ENCODE peak calls at places on chromosomes 13 and 19, in four cellular contexts. O, C, H and N are unnamed samples.

GRCh38 chr19:39582442-39582841 is 19.9 kb upstream of the LGALS13 start:
- DNase-seq in O (no peak), C (no peak), H (no peak), N (no peak)

GRCh38 chr13:112519517-112520060 is 68.4 kb downstream of the TUBGCP3 start:
- DNase-seq in O (no peak), C (no peak), H (no peak), N (no peak)

GRCh38 chr13:28499579-28499978 is 4.7 kb upstream of the FLT1 start:
- DNase-seq in O (no peak), C (no peak), H (no peak), N (no peak)

GRCh38 chr19:13483215-13483614 is 23.1 kb downstream of the CACNA1A start:
- DNase-seq in O (no peak), C (no peak), H (no peak), N (no peak)

GRCh38 chr19:17938092-17938845 is 5.5 kb downstream of the CCDC124 start:
- DNase-seq in O (peak; percentile 76), C (no peak), H (peak; percentile 83), N (peak; percentile 79)

GRCh38 chr13:113862766-113863510 is 938 bp downstream of the GAS6 start:
- DNase-seq in O (no peak), C (no peak), H (peak; percentile 77), N (peak; percentile 72)

GRCh38 chr13:65240773-65241172 is 1989.4 kb downstream of the PCDH9 start:
- DNase-seq in O (no peak), C (no peak), H (no peak), N (no peak)

GRCh38 chr13:35489050-35489449 is 12.6 kb upstream of the MAB21L1 start:
- DNase-seq in O (no peak), C (no peak), H (no peak), N (no peak)

GRCh38 chr13:111492341-111492945 is 172.0 kb downstream of the TEX29 start:
- DNase-seq in O (no peak), C (no peak), H (peak; percentile 23), N (no peak)

GRCh38 chr19:45613926-45614725 is 12.1 kb upstream of the GPR4 start:
- DNase-seq in O (no peak), C (no peak), H (peak; percentile 31), N (no peak)

GRCh38 chr19:4976412-4977298 is 7.7 kb downstream of the KDM4B start:
- DNase-seq in O (peak; percentile 85), C (no peak), H (peak; percentile 53), N (peak; percentile 88)

GRCh38 chr13:55563267-55563666 is 1577.5 kb upstream of the PRR20A start:
- DNase-seq in O (no peak), C (no peak), H (no peak), N (no peak)

GRCh38 chr19:20238025-20238623 is 71.1 kb downstream of the ZNF486 start:
- DNase-seq in O (peak; percentile 92), C (peak; percentile 78), H (peak; percentile 94), N (peak; percentile 90)

GRCh38 chr19:30631035-30631375 is 258.8 kb downstream of the ZNF536 start:
- DNase-seq in O (no peak), C (no peak), H (no peak), N (no peak)

GRCh38 chr19:42942187-42942789 is 5.3 kb upstream of the PSG7 start:
- DNase-seq in O (no peak), C (no peak), H (no peak), N (no peak)

GRCh38 chr19:42076375-42076944 is 494 bp downstream of the ZNF574 start:
- DNase-seq in O (peak; percentile 33), C (no peak), H (no peak), N (no peak)

GRCh38 chr19:48194041-48194871 is 23.8 kb downstream of the ZSWIM9 start:
- DNase-seq in O (no peak), C (no peak), H (no peak), N (no peak)

DNA sequence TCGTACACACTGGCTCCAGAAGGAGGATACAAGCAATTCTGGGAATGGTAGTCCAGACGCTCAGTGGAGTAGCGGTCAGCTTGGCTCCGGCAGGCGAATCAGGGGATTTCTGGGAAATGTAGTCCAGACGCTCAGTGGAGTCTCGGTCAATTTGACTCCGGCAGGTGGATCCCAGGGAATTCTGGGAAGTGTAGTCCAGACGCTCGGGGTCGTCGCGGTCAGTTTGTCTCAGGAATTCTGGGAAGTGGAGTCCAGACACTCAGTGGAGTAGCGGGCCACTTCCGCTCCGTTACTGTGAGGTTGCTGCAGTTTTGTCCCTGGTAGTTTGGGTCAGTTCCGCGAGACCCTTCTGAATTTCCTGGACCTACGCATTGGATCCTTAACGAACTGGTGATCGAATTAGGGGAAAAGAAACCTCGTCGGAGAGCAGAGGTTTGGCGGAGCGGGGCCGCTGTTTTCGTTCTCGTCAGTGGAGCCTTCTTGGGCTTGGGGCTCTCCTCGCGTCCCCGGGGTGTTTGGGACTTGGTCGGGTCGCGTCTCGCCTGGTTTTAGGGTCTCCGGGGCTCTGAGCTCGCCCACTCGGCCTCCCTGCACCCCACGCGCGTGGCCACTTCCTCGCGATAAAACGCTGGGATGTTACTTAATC is at the start of gene ZNF225:
- DNase-seq in O (peak; percentile 94), C (peak; percentile 97), H (peak; percentile 95), N (peak; percentile 96)
- TF ChIP-seq EP300 in O (peak; percentile 91), C (no peak), H (no peak), N (no peak)

GRCh38 chr13:51998723-51999471 is 12.4 kb downstream of the ATP7B start:
- DNase-seq in O (no peak), C (no peak), H (no peak), N (no peak)

GRCh38 chr13:51999525-51999924 is 11.7 kb downstream of the ATP7B start:
- DNase-seq in O (no peak), C (no peak), H (peak; percentile 85), N (no peak)

GRCh38 chr13:52002361-52002760 is 8.9 kb downstream of the ATP7B start:
- DNase-seq in O (no peak), C (no peak), H (no peak), N (no peak)

GRCh38 chr13:52003551-52003950 is 7.7 kb downstream of the ATP7B start:
- DNase-seq in O (no peak), C (no peak), H (no peak), N (no peak)

DNA sequence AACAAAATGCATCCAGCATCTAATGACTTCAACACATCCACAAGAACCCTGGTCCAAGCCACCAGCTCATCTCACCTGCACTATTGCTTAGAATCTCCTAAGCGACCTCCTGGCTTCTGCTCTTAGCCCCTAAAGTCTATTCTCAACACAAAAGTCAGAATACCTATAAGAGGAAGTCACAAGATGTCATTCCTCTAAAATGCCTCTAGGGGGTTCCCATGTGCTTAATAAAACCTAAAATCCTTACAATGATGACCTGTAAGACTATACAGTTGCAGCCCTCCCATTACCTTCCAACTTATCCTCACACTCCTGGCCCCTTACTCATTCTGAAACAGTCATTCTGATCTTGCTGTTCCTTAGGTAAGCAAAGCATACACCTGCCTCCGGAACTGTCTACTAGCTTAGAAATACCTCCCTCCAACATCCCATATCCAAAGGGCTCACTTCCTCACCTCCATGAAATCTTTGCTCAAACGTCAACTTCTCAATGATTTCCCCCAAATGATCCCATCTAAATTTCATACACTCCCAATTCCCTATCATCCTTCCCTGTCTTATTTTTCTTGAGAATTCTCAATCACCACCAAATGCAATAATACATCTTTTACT is 10.0 kb downstream of the ATP7B start:
- DNase-seq in O (no peak), C (no peak), H (no peak), N (no peak)
- H3K27ac ChIP-seq in O (no peak overlapping the region), C (no peak overlapping the region), H (no peak overlapping the region), N (no peak overlapping the region)

GRCh38 chr13:42486711-42487198 is 87.2 kb upstream of the TNFSF11 start:
- DNase-seq in O (no peak), C (no peak), H (no peak), N (no peak)
- TF ChIP-seq EP300 in O (no peak), C (no peak), H (no peak), N (no peak)

GRCh38 chr19:37899453-37899852 is 6.9 kb downstream of the WDR87 start:
- DNase-seq in O (no peak), C (no peak), H (no peak), N (no peak)
- H3K27ac ChIP-seq in O (no peak overlapping the region), C (no peak overlapping the region), H (no peak overlapping the region), N (no peak overlapping the region)

DNA sequence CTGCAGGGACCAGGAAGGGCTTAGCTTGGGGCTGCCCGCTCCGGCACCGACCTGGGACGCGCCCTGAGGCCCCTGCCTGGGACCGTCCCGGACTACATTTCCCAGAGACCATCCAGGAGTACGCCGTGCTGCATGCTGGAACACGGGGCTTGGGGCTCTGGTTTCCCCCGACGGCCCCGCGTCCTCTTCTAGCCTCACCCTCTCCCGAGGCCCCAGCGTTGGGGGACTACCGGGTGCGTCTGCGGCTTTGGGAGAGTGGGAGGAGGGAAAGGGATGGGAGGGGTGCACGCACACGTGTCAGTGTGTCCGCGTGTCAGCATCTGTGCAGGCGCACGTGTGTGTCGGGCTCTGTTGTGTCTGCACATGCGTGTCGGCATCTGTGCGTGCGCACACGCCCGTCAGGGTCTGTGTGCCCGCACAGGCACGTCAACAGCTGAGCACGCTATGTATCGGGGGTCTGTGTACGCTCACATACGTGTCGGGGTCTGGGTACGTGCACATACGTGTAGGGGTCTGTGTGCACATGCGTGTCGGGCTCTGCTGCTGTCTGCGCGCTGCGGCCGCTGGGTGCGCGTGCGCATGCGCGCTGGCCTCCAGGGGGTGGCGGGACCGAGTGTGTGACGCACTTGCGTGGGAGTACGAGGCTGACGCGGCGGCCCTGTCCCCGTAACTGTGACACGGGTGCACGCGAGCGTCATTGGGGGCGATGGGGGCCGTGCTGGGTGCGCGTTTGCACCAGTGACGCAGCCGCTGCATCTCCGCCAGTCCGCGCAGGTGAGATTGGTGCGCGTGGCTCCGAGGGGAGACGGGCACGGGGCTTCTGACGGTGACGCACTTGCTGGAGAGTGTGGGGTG is at the start of gene ZNF331:
- DNase-seq in O (peak; percentile 68), C (no peak), H (peak; percentile 83), N (peak; percentile 94)
- TF ChIP-seq EP300 in O (peak; percentile 84), C (no peak), H (no peak), N (peak; percentile 59)

GRCh38 chr19:35644206-35644986 is 2.9 kb downstream of the ETV2 start:
- DNase-seq in O (peak; percentile 90), C (peak; percentile 88), H (peak; percentile 98), N (peak; percentile 98)
- H3K27ac ChIP-seq in O (peak overlapping the region; percentile 45), C (no peak overlapping the region), H (peak overlapping the region; percentile 95), N (peak overlapping the region; percentile 73)

DNA sequence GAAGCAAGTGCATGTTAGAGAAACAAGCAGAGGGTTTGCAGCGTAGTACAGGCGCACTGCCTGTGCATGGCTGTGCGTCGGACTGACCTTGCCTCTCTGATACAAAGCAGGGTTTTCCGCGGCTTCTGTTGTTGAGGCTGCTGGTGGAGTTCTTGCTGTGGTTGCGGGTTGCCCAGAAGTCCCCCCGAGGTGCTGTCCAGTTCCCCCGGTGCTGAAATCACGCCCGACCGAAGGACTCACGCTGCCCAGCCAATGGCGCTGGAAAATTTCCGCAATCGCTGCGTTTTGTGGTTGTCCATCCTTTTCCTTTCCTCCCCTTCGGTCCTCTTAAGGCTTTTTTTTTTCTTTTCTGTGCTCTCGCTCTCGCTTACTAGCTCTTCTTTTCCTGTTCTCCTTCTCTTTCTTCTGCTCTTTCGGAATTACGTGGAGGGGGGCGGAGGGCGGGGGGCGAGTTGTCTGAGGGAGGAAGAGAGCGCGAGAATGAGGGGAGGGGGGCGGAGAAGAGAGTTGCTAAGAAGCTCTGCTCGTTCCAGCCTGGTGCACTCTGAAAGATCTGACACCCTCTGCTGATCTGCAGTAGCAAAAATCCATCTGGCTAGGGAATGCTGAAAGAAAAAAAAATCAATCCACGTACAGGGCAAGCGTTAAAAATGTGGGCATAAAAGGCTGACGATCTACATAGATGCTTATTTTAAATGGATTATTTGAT is at the start of gene SLITRK1:
- DNase-seq in O (peak; percentile 44), C (peak; percentile 53), H (no peak), N (no peak)
- TF ChIP-seq EP300 in O (peak; percentile 22), C (no peak), H (no peak), N (no peak)

GRCh38 chr13:45362939-45363338 is 22.0 kb upstream of the TPT1 start:
- DNase-seq in O (no peak), C (peak; percentile 39), H (no peak), N (no peak)
- H3K27ac ChIP-seq in O (no peak overlapping the region), C (no peak overlapping the region), H (no peak overlapping the region), N (no peak overlapping the region)